ENCODE peak calls at places on chromosome 5, in seven cellular contexts. Y is fibroblast of pulmonary artery, F is kidney, L is spleen, J is GM12865, G is HCT116, V is pancreas. B is an unnamed sample.

GRCh38 chr5:55151923-55152842 is 7.8 kb upstream of the GPX8 start:
- DNase-seq in L (no peak), Y (peak), V (no peak), G (no peak), F (no peak), J (no peak), B (peak)

GRCh38 chr5:34045996-34046395 is 3.0 kb upstream of the C1QTNF3 start:
- DNase-seq in V (no peak), Y (peak), F (no peak), J (no peak), L (no peak), G (no peak), B (peak)

GRCh38 chr5:158147227-158147626 is 288.3 kb upstream of the CLINT1 start:
- DNase-seq in J (no peak), G (no peak), L (no peak), F (no peak), Y (no peak), V (no peak), B (no peak)

GRCh38 chr5:38853753-38854470 is 8.1 kb downstream of the OSMR start:
- DNase-seq in Y (peak), L (no peak), J (no peak), F (no peak), V (no peak), G (peak), B (peak)

GRCh38 chr5:60844429-60844890 is 391 bp upstream of the ELOVL7 start:
- DNase-seq in F (no peak), G (peak), J (peak), L (no peak), V (no peak), Y (peak), B (no peak)

GRCh38 chr5:154138701-154139100 is 51.8 kb upstream of the GALNT10 start:
- DNase-seq in Y (peak), J (no peak), L (no peak), G (no peak), F (peak), V (no peak), B (no peak)

GRCh38 chr5:38462972-38463633 is 93.3 kb downstream of the LIFR start:
- DNase-seq in Y (peak), G (no peak), V (no peak), J (no peak), F (no peak), L (no peak), B (peak)

GRCh38 chr5:63456279-63456678 is 506.0 kb downstream of the HTR1A start:
- DNase-seq in F (no peak), L (no peak), Y (no peak), V (no peak), J (no peak), G (no peak), B (peak)

GRCh38 chr5:74673011-74673790 is 11.8 kb upstream of the HEXB start:
- DNase-seq in V (no peak), G (peak), F (no peak), Y (peak), J (peak), L (no peak), B (peak)

GRCh38 chr5:40165789-40166728 is 513.7 kb upstream of the PTGER4 start:
- DNase-seq in F (no peak), L (no peak), G (no peak), V (no peak), J (peak), Y (peak), B (peak)

GRCh38 chr5:100788417-100788816 is 114.7 kb downstream of the ST8SIA4 start:
- DNase-seq in L (no peak), V (no peak), F (no peak), J (no peak), G (no peak), Y (no peak), B (no peak)

GRCh38 chr5:3311443-3311842 is 284.2 kb upstream of the IRX1 start:
- DNase-seq in J (no peak), F (no peak), L (no peak), G (no peak), V (no peak), Y (no peak), B (peak)

GRCh38 chr5:126462239-126463014 is 39.2 kb downstream of the GRAMD2B start:
- DNase-seq in V (no peak), J (peak), F (no peak), Y (peak), G (no peak), L (no peak), B (no peak)

GRCh38 chr5:176621661-176622079 is 8.7 kb downstream of the SNCB start:
- DNase-seq in V (no peak), G (no peak), Y (no peak), J (no peak), F (peak), L (no peak), B (no peak)

GRCh38 chr5:176620333-176620981 is 9.9 kb downstream of the SNCB start:
- DNase-seq in L (no peak), Y (no peak), J (no peak), F (peak), V (no peak), G (no peak), B (no peak)

GRCh38 chr5:176618783-176619182 is 8.8 kb upstream of the GPRIN1 start:
- DNase-seq in V (no peak), J (no peak), Y (no peak), G (no peak), L (no peak), F (peak), B (peak)

GRCh38 chr5:176619203-176619568 is 9.2 kb upstream of the GPRIN1 start:
- DNase-seq in F (peak), J (peak), V (no peak), Y (peak), G (peak), L (peak), B (peak)

GRCh38 chr5:176619569-176620332 is 9.8 kb upstream of the GPRIN1 start:
- DNase-seq in V (no peak), G (no peak), Y (no peak), L (no peak), J (no peak), F (peak), B (no peak)
- H3K4me3 ChIP-seq in V (no peak), G (no peak), Y (no peak), L (peak), J (no peak), F (no peak), B (peak)

GRCh38 chr5:179960204-179960831 is 52.6 kb upstream of the TBC1D9B start:
- DNase-seq in F (no peak), J (no peak), L (no peak), G (no peak), V (no peak), Y (no peak), B (no peak)
- TF ChIP-seq CTCF in F (no peak), J (no peak), L (no peak), G (no peak), V (no peak), Y (no peak), B (no peak)

DNA sequence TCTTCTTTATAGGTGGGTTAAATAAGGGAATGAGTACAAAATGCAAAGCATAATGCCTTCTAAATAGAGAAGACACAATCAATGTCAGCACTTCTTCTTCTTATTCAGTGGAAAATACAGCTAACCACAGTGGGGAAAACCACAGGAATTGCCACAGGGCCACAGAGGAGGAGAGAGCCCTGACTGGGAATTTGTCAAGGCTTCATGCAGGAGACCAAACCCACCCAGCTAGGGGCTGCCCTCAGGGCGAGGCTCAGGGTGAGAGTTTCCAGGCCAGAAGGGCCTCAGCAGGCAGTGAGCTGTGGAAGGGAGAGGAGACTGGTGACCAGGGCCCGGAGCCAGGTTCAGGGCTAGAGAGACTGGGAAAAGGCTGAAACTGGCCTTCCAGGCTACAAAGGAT is 279.1 kb downstream of the MSX2 start:
- DNase-seq in Y (no peak), G (no peak), J (no peak), F (no peak), L (no peak), V (no peak), B (no peak)
- H3K4me3 ChIP-seq in Y (no peak), G (no peak), J (no peak), F (no peak), L (no peak), V (no peak), B (no peak)

GRCh38 chr5:92909545-92909962 is 671.5 kb downstream of the NR2F1-AS1 start:
- DNase-seq in V (peak), J (no peak), G (no peak), F (no peak), L (no peak), Y (peak), B (peak)
- TF ChIP-seq CTCF in V (no peak), J (peak), G (peak), F (peak), L (no peak), Y (peak), B (peak)

DNA sequence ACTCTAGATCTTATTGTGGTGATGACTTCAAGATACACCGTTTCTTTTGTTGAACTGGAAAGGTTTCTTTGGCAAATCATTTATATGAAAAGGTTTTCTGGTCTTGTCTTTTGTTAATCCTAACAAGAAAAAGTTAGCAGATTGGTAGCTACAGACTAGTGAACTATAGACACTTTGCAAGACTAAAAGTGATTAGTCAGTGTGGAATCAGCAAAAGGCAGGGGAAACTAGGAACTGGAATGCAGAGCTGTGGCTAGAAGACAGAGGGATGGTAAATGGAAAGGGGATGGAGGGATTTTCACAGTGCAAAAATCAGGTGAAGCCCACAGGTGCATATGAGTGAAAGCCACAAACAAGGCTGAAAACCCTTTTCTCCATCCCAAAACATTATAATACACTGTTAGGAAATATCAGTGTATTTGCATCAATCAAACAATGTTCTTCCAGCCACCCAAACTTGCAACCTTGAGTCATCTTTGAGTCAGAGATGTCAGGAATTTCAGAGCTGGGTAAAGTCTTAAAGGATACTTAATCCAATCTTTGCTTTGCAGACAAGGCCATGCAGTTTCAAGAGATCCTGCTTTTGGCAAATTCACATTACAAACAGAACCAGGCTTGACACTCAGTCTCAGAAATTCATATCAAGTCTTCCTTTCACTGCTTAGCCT is 52.7 kb downstream of the PLK2 start:
- DNase-seq in L (no peak), G (no peak), V (no peak), Y (peak), F (no peak), J (no peak), B (peak)
- H3K4me3 ChIP-seq in L (no peak), G (no peak), V (no peak), Y (no peak), F (no peak), J (no peak), B (no peak)